ENCODE peak calls at places on chromosomes 11 and 22, in eight cellular contexts. C, W, S, M, A, U, G and O are unnamed samples.

GRCh38 chr11:108713076-108713790 is 48.4 kb downstream of the DDX10 start:
- DNase-seq in M (no peak), U (no peak), S (peak), C (no peak), G (no peak), A (peak), W (no peak), O (peak)

GRCh38 chr11:46666516-46666915 is 33.9 kb downstream of the ARHGAP1 start:
- DNase-seq in S (no peak), A (no peak), U (no peak), M (no peak), C (no peak), G (no peak), W (no peak), O (no peak)

GRCh38 chr22:33018232-33018864 is 39.8 kb downstream of the SYN3 start:
- DNase-seq in A (peak), G (peak), C (peak), W (no peak), S (peak), U (peak), M (peak), O (peak)

GRCh38 chr22:24427500-24428164 is at the start of gene ADORA2A:
- DNase-seq in W (peak), C (no peak), S (no peak), G (no peak), A (no peak), M (no peak), U (no peak), O (no peak)

GRCh38 chr11:125423247-125423849 is 72.7 kb downstream of the FEZ1 start:
- DNase-seq in S (no peak), A (no peak), U (no peak), M (no peak), C (no peak), G (peak), W (no peak), O (no peak)

GRCh38 chr11:8759634-8760033 is 77.0 kb downstream of the RPL27A start:
- DNase-seq in M (no peak), A (no peak), C (no peak), S (no peak), U (no peak), G (peak), W (no peak), O (no peak)

GRCh38 chr22:43561421-43562178 is 149.8 kb downstream of the MPPED1 start:
- DNase-seq in W (no peak), A (no peak), S (no peak), U (no peak), G (no peak), M (no peak), C (no peak), O (no peak)

GRCh38 chr11:70721006-70721405 is 322.7 kb downstream of the CTTN start:
- DNase-seq in G (no peak), A (no peak), U (no peak), C (no peak), W (no peak), S (no peak), M (no peak), O (no peak)

GRCh38 chr22:48263791-48264351 is 1501.4 kb downstream of the TBC1D22A start:
- DNase-seq in U (no peak), C (no peak), W (no peak), G (no peak), M (no peak), S (no peak), A (no peak), O (no peak)

GRCh38 chr22:30392661-30393321 is 4.0 kb upstream of the SEC14L2 start:
- DNase-seq in M (no peak), S (no peak), W (no peak), A (no peak), U (no peak), C (no peak), G (peak), O (no peak)

GRCh38 chr11:34052608-34053160 is 1.2 kb downstream of the CAPRIN1 start:
- DNase-seq in A (no peak), C (peak), M (peak), W (peak), G (peak), S (peak), U (no peak), O (no peak)

GRCh38 chr11:34052036-34052607 is 591 bp downstream of the CAPRIN1 start:
- DNase-seq in A (peak), G (peak), S (peak), U (peak), C (peak), W (peak), M (peak), O (peak)

GRCh38 chr11:34053161-34053686 is 1.7 kb downstream of the CAPRIN1 start:
- DNase-seq in S (peak), C (peak), G (peak), U (peak), A (peak), W (peak), M (peak), O (peak)

GRCh38 chr11:34056672-34057071 is 5.1 kb downstream of the CAPRIN1 start:
- DNase-seq in C (no peak), G (no peak), A (no peak), M (no peak), W (no peak), S (no peak), U (no peak), O (no peak)

DNA sequence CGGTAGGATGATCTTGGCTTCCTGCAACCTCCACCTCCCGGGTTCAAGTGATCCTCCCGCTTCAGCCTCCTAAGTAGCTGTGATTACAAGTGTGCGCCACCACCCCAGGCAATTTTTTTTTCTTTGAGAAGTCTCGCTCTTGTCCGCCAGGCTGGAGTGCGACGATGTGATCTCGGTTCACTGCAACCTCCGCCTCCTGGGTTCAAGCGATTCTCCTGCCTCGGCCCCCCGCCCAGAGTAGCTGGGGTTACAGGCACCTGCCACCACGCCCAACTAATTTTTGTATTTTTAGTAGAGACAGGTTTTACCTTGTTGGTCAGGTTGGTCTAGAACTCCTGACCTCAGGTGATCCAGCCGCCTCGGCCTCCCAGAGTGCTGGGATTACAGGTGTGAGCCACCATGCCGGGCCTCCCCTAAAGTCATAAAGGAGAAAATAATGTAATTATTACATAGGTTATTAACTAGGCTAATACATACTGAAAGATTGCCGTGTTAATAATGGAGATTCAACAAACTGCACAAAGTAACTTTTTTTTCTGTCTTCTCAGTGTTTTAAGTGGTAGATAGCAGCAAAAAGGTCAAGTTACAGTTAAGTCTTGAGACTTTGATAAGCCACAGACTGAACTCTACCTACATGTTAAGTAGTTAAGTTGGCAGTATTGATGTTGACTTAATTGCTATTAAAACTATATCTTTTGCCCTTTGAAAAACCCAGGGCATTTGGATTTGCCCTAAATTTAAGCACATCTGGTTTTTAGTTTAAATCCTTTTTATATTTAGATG is 3.9 kb downstream of the CAPRIN1 start:
- DNase-seq in U (no peak), S (no peak), M (no peak), A (no peak), C (no peak), W (no peak), G (no peak), O (no peak)
- H3K4me3 ChIP-seq in U (no peak), S (no peak), M (no peak), A (no peak), C (no peak), W (no peak), G (peak), O (no peak)

GRCh38 chr22:46008291-46008690 is 31.3 kb upstream of the WNT7B start:
- DNase-seq in M (no peak), C (no peak), G (no peak), W (no peak), U (no peak), A (no peak), S (no peak), O (no peak)

GRCh38 chr22:46007848-46008261 is 30.9 kb upstream of the WNT7B start:
- DNase-seq in S (peak), G (no peak), A (peak), W (no peak), M (peak), U (peak), C (no peak), O (peak)

GRCh38 chr22:46007003-46007847 is 30.3 kb upstream of the WNT7B start:
- DNase-seq in S (peak), W (no peak), C (peak), A (peak), M (peak), U (no peak), G (no peak), O (peak)

GRCh38 chr22:46004105-46004866 is 27.3 kb upstream of the WNT7B start:
- DNase-seq in U (no peak), G (no peak), S (no peak), W (no peak), A (no peak), C (no peak), M (no peak), O (no peak)

GRCh38 chr22:46006379-46007002 is 29.5 kb upstream of the WNT7B start:
- DNase-seq in G (peak), A (peak), C (peak), S (peak), M (peak), W (peak), U (peak), O (peak)
- H3K4me3 ChIP-seq in G (no peak), A (no peak), C (peak), S (no peak), M (no peak), W (no peak), U (no peak), O (peak)

GRCh38 chr22:35274154-35274871 is 17.0 kb downstream of the HMGXB4 start:
- DNase-seq in C (no peak), S (no peak), W (no peak), U (no peak), M (no peak), A (no peak), G (no peak), O (no peak)
- H3K4me3 ChIP-seq in C (no peak), S (no peak), W (no peak), U (no peak), M (no peak), A (no peak), G (no peak), O (no peak)

GRCh38 chr22:50299724-50300619 is 7.5 kb downstream of the PLXNB2 start:
- DNase-seq in M (no peak), W (no peak), U (no peak), C (no peak), G (peak), S (no peak), A (no peak), O (no peak)
- H3K4me3 ChIP-seq in M (no peak), W (no peak), U (no peak), C (no peak), G (no peak), S (peak), A (no peak), O (no peak)

DNA sequence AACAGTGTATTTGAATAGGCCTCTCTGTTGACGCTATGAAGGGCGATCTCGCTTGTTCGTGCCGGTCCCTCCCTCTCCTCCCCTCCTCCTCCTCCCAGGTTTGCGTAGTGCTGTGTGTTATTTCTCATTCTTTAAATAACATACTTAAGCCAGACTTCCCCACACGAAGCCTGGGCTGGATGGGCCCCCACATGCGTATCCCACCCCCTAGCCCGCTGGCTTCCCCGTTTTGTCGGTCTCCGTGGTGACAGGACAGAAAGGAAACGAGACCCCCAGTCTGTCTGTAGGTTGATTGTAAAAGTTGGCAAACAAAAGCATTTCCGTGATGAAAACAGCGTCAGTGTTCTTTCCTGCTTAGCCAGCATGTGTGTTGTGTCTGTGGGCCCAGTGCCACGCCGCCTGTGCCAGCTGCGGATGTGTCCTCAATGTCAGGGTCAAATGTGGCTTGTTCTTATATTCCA is 27.3 kb downstream of the FAM118A start:
- DNase-seq in W (peak), U (no peak), M (peak), G (no peak), S (no peak), A (peak), C (no peak), O (peak)
- H3K4me3 ChIP-seq in W (no peak), U (no peak), M (no peak), G (no peak), S (no peak), A (no peak), C (no peak), O (no peak)

GRCh38 chr22:35482311-35482710 is 58.3 kb upstream of the RASD2 start:
- DNase-seq in W (no peak), C (no peak), A (no peak), U (no peak), M (no peak), S (no peak), G (no peak), O (no peak)

GRCh38 chr22:35486116-35486631 is 54.5 kb upstream of the RASD2 start:
- DNase-seq in G (no peak), S (no peak), A (no peak), U (no peak), M (no peak), C (no peak), W (no peak), O (no peak)

GRCh38 chr22:35482974-35483373 is 57.7 kb upstream of the RASD2 start:
- DNase-seq in M (no peak), U (no peak), S (no peak), W (no peak), A (no peak), G (no peak), C (no peak), O (no peak)

GRCh38 chr22:35483730-35484129 is 56.9 kb upstream of the RASD2 start:
- DNase-seq in W (no peak), S (no peak), G (no peak), U (no peak), A (no peak), M (no peak), C (no peak), O (no peak)

GRCh38 chr22:35484651-35485372 is 55.8 kb upstream of the RASD2 start:
- DNase-seq in M (no peak), G (peak), S (peak), C (no peak), A (no peak), U (no peak), W (no peak), O (peak)
- H3K4me3 ChIP-seq in M (no peak), G (no peak), S (no peak), C (no peak), A (no peak), U (no peak), W (no peak), O (no peak)